ENCODE peak calls at places on chromosomes 12 and 14, in six cellular contexts. N is mucosa of descending colon; D is astrocyte; T is CD8-positive, alpha-beta T cell; G is body of pancreas; F is IMR-90. Y is an unnamed sample.

GRCh38 chr12:110436231-110436630 is 13.9 kb downstream of the ARPC3 start:
- DNase-seq in N (no peak), D (peak; percentile 4), T (no peak), G (no peak), F (peak; percentile 64), Y (no peak)

GRCh38 chr12:45745861-45746277 is 16.4 kb downstream of the ARID2 start:
- DNase-seq in N (no peak), D (no peak), T (no peak), G (no peak), F (peak; percentile 46), Y (no peak)

GRCh38 chr14:50363734-50364113 is 33.0 kb downstream of the CDKL1 start:
- DNase-seq in N (peak; percentile 56), D (no peak), T (peak; percentile 29), G (no peak), F (peak; percentile 18), Y (no peak)

GRCh38 chr12:90305379-90305778 is 596.7 kb upstream of the ATP2B1 start:
- DNase-seq in N (no peak), D (no peak), T (no peak), G (no peak), F (no peak), Y (peak; percentile 51)

GRCh38 chr12:38921025-38921677 is 15.8 kb upstream of the CPNE8 start:
- DNase-seq in N (peak; percentile 87), D (peak; percentile 54), T (no peak), G (peak; percentile 69), F (no peak), Y (peak; percentile 70)

GRCh38 chr12:66232258-66232657 is 43.2 kb downstream of the IRAK3 start:
- DNase-seq in N (no peak), D (no peak), T (no peak), G (peak; percentile 17), F (no peak), Y (no peak)

GRCh38 chr12:65609359-65609771 is 214.9 kb upstream of the HMGA2 start:
- DNase-seq in N (no peak), D (peak; percentile 84), T (no peak), G (no peak), F (peak; percentile 93), Y (no peak)

GRCh38 chr12:75227132-75227531 is 17.5 kb upstream of the KCNC2 start:
- DNase-seq in N (no peak), D (no peak), T (no peak), G (no peak), F (no peak), Y (no peak)

GRCh38 chr14:105487449-105487985 is 831 bp downstream of the CRIP1 start:
- DNase-seq in N (peak; percentile 69), D (no peak), T (peak; percentile 67), G (no peak), F (no peak), Y (no peak)

GRCh38 chr12:18689781-18690180 is 48.0 kb downstream of the PLCZ1 start:
- DNase-seq in N (no peak), D (no peak), T (no peak), G (no peak), F (no peak), Y (no peak)

GRCh38 chr12:91628656-91629055 is 446.0 kb upstream of the DCN start:
- DNase-seq in N (no peak), D (peak; percentile 6), T (no peak), G (no peak), F (no peak), Y (no peak)

GRCh38 chr12:52145941-52146821 is 45.6 kb downstream of the KRT80 start:
- DNase-seq in N (no peak), D (no peak), T (no peak), G (no peak), F (no peak), Y (no peak)

GRCh38 chr14:69999246-69999645 is 120.0 kb downstream of the SMOC1 start:
- DNase-seq in N (no peak), D (peak; percentile 90), T (no peak), G (peak; percentile 76), F (peak; percentile 100), Y (no peak)

GRCh38 chr12:121908702-121909101 is 9.7 kb upstream of the CFAP251 start:
- DNase-seq in N (no peak), D (no peak), T (no peak), G (no peak), F (no peak), Y (no peak)

GRCh38 chr14:75980856-75981255 is 939 bp downstream of the TGFB3 start:
- DNase-seq in N (no peak), D (no peak), T (no peak), G (peak; percentile 67), F (no peak), Y (no peak)

GRCh38 chr12:76073561-76073960 is 10.9 kb downstream of the NAP1L1 start:
- DNase-seq in N (no peak), D (no peak), T (no peak), G (no peak), F (no peak), Y (no peak)

GRCh38 chr14:73955674-73956073 is 5.6 kb downstream of the COQ6 start:
- DNase-seq in N (no peak), D (no peak), T (no peak), G (no peak), F (no peak), Y (no peak)

GRCh38 chr14:73953731-73954130 is 3.6 kb downstream of the COQ6 start:
- DNase-seq in N (no peak), D (no peak), T (no peak), G (no peak), F (no peak), Y (no peak)

GRCh38 chr14:73961192-73961591 is 11.1 kb downstream of the COQ6 start:
- DNase-seq in N (no peak), D (no peak), T (no peak), G (no peak), F (no peak), Y (no peak)

DNA sequence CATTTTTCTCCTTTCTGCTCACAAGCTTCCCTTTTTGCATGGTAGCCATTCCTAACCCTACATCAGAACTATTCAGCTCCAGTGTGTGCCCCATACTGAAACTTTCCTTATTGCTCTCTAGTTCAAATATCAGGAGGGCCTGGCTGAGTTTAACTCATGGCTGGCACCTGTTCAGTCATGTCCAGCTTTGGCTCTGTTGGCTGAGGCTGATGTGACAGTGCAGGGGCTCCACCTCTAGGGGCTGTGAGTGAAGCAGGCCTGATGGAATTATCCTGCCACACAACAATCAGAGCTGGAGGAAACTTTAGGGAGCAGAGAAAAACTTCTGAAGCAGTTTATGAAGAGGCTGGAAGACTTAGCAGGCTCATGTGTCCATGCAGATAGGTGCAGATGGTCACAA is 8.5 kb downstream of the COQ6 start:
- DNase-seq in N (no peak), D (no peak), T (no peak), G (no peak), F (no peak), Y (no peak)
- TF ChIP-seq CTCF in N (no peak), D (no peak), T (no peak), G (no peak), F (no peak), Y (peak; percentile 20)

GRCh38 chr12:124548854-124549378 is 18.5 kb downstream of the NCOR2 start:
- DNase-seq in N (peak; percentile 41), D (peak; percentile 74), T (no peak), G (peak; percentile 64), F (peak; percentile 87), Y (no peak)

GRCh38 chr12:124549629-124550028 is 17.8 kb downstream of the NCOR2 start:
- DNase-seq in N (no peak), D (no peak), T (no peak), G (no peak), F (no peak), Y (no peak)

GRCh38 chr12:124550123-124551089 is 17.0 kb downstream of the NCOR2 start:
- DNase-seq in N (no peak), D (no peak), T (no peak), G (no peak), F (no peak), Y (no peak)

GRCh38 chr12:124553862-124554428 is 13.5 kb downstream of the NCOR2 start:
- DNase-seq in N (no peak), D (no peak), T (no peak), G (no peak), F (no peak), Y (no peak)

DNA sequence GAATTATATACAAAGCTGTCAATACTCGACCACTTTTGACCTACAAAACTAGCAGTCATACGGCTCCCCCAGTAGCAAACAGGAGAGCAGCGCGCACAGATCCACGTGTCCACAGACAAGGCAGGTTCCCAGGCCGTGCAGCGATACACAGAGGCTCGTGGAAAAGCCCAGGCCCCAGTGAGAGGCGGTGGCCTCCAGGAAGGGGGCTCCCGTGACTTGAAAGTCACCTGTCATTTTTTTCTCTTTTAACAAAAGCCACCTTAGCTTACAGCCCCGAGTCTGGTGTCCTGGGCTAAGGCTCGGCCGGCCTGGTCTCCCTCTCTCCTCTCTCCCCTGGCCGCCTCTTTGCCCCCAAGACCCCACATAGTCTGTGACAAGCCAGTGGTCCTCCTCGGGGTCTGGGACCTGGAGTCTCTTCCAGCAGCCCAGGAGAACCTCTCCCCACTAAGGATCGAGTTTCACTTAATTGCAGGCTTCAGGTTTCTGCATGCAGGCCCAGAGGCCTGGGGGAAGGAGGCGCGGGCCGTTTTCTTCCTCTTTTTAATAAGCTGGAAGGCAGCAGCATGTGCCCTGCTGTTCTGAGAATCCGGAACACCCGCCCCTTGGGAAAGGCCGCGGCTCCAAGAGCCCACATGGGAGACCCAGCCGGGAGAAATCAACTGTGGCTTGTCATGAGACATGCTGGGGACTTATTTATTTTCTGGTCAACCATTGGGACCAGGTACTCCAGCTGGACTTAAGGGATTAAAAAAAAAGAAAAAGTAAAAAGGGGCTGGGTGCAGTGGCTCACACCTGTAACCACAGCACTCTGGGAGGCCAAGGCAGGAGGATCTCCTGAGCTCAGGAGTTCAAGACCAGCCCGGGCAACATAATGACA is 15.9 kb downstream of the NCOR2 start:
- DNase-seq in N (peak; percentile 56), D (no peak), T (no peak), G (no peak), F (peak; percentile 33), Y (no peak)
- H3K4me1 ChIP-seq in N (peaks cover 15% of the 10 kb centered on the region), D (peaks cover 38% of the 10 kb centered on the region), T (peaks cover 48% of the 10 kb centered on the region), G (peaks cover 55% of the 10 kb centered on the region), F (peaks cover 19% of the 10 kb centered on the region), Y (no peaks in the 10 kb centered on the region)

GRCh38 chr12:13546231-13546630 is 349.7 kb downstream of the EMP1 start:
- DNase-seq in N (no peak), D (no peak), T (no peak), G (no peak), F (no peak), Y (no peak)
- H3K4me3 ChIP-seq in N (no peak overlapping the region), D (no peak overlapping the region), T (no peak overlapping the region), G (no peak overlapping the region), F (no peak overlapping the region), Y (no peak overlapping the region)

DNA sequence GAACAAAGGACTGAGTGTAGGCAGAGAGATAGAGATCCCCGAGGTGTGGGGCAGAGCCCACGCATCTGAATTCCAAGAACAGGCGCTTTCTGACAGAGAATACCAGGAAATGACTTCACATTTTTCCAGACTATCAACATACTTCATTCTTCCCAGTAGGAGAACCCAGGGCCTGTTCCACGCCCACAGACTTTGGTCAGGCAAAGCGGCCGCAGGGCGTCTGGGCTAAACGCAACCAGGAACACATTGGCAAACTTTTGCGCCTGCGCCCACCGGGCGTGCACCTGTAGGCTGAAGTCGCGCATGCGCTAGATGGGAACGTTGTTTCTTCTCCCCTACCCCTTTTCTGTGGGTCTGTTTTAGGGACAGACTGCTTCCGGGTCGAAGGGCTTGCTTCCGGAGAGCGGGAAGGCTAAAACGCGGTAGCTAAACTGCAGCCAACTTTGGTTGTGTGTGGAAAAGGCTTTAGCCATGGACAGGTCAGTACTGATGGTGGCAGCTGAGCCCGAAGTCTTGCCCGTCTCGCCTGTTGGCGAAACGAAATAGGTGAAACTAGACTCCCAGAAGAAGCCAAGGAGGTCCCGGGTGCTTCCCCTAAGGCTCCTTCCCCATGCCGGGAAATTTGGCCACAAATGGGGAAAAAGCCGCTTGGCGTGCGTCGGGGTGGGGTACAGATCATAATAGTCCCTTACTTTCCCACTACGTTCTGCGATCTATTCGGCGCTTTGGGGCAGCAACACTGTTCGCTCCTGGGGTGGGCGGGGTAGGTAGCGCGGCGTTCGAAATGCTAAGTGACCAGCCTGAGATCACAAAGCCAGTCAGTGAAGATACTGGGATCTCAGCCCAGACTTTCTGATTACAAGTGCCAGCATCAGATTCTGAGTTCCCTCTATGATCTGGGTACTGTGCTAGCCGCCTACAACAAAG is at the start of gene NUP107:
- DNase-seq in N (peak; percentile 100), D (peak; percentile 98), T (peak; percentile 96), G (peak; percentile 100), F (peak; percentile 99), Y (peak; percentile 99)
- TF ChIP-seq CTCF in N (peak; percentile 15), D (no peak), T (no peak), G (peak; percentile 39), F (peak; percentile 36), Y (no peak)